ENCODE peak calls at places on chromosomes 7 and 10, in eight cellular contexts. X, Y, N, T, B, G, U and S are unnamed samples.

GRCh38 chr10:5684318-5684970 is at the start of gene TASOR2:
- DNase-seq in Y (peak; percentile 99), B (peak; percentile 96), U (peak; percentile 94), T (peak; percentile 99), N (peak; percentile 93), G (peak; percentile 99), X (peak; percentile 98), S (peak; percentile 95)

GRCh38 chr10:133378251-133379096 is 588 bp upstream of the PAOX start:
- DNase-seq in N (peak; percentile 15), G (peak; percentile 45), B (peak; percentile 35), T (peak; percentile 63), Y (peak; percentile 90), U (no peak), X (peak; percentile 41), S (peak; percentile 34)

GRCh38 chr7:30871655-30872054 is 40.0 kb upstream of the AQP1 start:
- DNase-seq in Y (no peak), X (no peak), B (no peak), G (no peak), T (no peak), N (no peak), U (no peak), S (no peak)

GRCh38 chr10:124647421-124648130 is 96.6 kb downstream of the FAM53B start:
- DNase-seq in G (peak; percentile 21), B (peak; percentile 20), N (peak; percentile 57), Y (peak; percentile 89), T (peak; percentile 69), U (no peak), X (peak; percentile 35), S (peak; percentile 39)

GRCh38 chr7:29285451-29285807 is 90.9 kb downstream of the CHN2 start:
- DNase-seq in G (peak; percentile 20), U (no peak), T (no peak), N (peak; percentile 97), X (peak; percentile 89), Y (no peak), B (peak; percentile 91), S (peak; percentile 83)

GRCh38 chr7:82294258-82294855 is 149.2 kb downstream of the CACNA2D1 start:
- DNase-seq in N (peak; percentile 25), G (no peak), T (no peak), Y (no peak), U (no peak), X (peak; percentile 11), B (no peak), S (peak; percentile 33)

GRCh38 chr7:38327597-38327996 is 54.2 kb upstream of the TARP start:
- DNase-seq in X (no peak), T (no peak), N (no peak), B (no peak), U (no peak), Y (no peak), G (no peak), S (no peak)

GRCh38 chr7:4774804-4775280 is 581 bp upstream of the AP5Z1 start:
- DNase-seq in B (peak; percentile 79), X (peak; percentile 76), U (peak; percentile 16), Y (no peak), N (peak; percentile 76), T (no peak), G (no peak), S (peak; percentile 71)

GRCh38 chr10:29630205-29631048 is 4.3 kb downstream of the SVIL start:
- DNase-seq in N (peak; percentile 94), U (no peak), T (no peak), G (no peak), X (no peak), B (peak; percentile 27), Y (no peak), S (no peak)
- H3K4me3 ChIP-seq in N (no peak overlapping the region), U (no peak overlapping the region), T (no peak overlapping the region), G (no peak overlapping the region), X (no peak overlapping the region), B (no peak overlapping the region), Y (no peak overlapping the region), S (no peak overlapping the region)

DNA sequence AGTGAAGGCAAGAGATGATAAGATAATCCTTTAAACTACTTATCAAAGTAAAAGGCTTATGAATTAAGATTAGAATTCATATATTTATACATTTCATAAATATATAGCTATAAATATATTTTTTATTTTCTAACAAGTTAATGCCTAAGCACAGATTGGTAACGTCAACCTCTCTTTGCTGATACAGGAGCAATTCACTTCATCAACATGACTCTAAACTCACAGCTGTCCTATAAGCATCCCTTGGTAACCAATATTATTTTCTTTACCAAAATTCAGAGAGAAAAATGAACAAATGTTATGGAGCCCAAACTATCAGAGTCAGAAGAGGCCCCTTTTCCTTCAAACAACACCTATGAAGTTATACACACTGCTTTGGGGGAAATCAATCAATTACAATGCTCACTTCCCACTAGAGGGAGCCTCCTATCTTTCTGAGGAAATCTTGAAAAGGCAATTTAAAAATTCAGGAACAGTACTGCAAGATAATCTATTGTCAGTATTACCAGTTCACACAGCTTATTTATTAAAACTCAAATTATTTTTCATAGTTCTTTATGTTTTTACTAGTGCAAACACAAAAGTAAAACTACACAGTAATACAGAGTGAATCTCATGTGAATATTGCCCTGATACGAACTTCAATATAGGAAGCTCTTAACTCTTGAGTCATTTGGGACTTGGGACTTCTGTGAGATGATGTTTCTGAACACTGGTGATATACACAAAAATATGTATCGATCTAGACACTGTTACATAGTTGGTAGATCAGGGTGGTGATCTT is 51.0 kb upstream of the NOBOX start:
- DNase-seq in U (no peak), T (no peak), Y (no peak), N (peak; percentile 15), X (peak; percentile 13), G (no peak), B (peak; percentile 2), S (no peak)
- TF ChIP-seq CTCF in U (no peak), T (no peak), Y (peak; percentile 26), N (peak; percentile 10), X (peak; percentile 61), G (no peak), B (peak; percentile 39), S (peak; percentile 40)

GRCh38 chr10:11894381-11895107 is 71.4 kb downstream of the PROSER2 start:
- DNase-seq in X (no peak), B (no peak), N (no peak), T (no peak), G (no peak), U (no peak), Y (no peak), S (no peak)
- H3K4me3 ChIP-seq in X (no peak overlapping the region), B (no peak overlapping the region), N (no peak overlapping the region), T (no peak overlapping the region), G (no peak overlapping the region), U (no peak overlapping the region), Y (no peak overlapping the region), S (no peak overlapping the region)

GRCh38 chr7:42071372-42072261 is 165.4 kb downstream of the GLI3 start:
- DNase-seq in G (no peak), B (peak; percentile 86), U (no peak), Y (no peak), X (peak; percentile 66), T (no peak), N (peak; percentile 67), S (peak; percentile 68)
- TF ChIP-seq CTCF in G (no peak), B (peak; percentile 70), U (peak; percentile 36), Y (no peak), X (peak; percentile 33), T (no peak), N (peak; percentile 32), S (peak; percentile 47)

GRCh38 chr10:68553599-68553998 is 6.5 kb upstream of the TET1 start:
- DNase-seq in G (no peak), Y (no peak), U (no peak), N (no peak), B (no peak), T (no peak), X (no peak), S (no peak)
- H3K4me3 ChIP-seq in G (no peak overlapping the region), Y (no peak overlapping the region), U (no peak overlapping the region), N (no peak overlapping the region), B (no peak overlapping the region), T (no peak overlapping the region), X (no peak overlapping the region), S (no peak overlapping the region)

DNA sequence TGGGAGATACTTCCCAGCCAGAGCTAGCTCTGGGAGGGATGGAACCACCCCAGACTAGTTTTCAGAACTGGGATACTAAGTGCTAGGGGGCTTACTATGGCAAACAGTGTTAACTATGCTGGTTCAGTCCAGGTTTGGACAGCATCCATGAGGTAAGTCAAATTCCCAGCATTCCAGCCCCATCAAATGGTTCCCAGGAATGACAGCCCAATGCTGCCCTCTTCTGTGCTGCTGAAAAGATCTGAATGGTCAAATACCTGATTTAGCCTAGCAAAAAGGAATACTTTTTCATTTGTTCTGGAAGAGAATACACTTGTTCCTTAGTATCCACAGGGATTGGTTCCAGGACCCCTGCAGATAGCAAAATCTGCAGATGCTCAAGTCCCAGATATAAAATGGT is 141.8 kb upstream of the CCDC6 start:
- DNase-seq in B (peak; percentile 58), Y (no peak), T (no peak), G (peak; percentile 29), X (peak; percentile 52), U (no peak), N (peak; percentile 51), S (peak; percentile 45)
- TF ChIP-seq CTCF in B (peak; percentile 36), Y (peak; percentile 20), T (no peak), G (peak; percentile 39), X (peak; percentile 30), U (peak; percentile 30), N (peak; percentile 30), S (peak; percentile 50)

GRCh38 chr7:64559206-64559605 is 3.7 kb downstream of the ZNF680 start:
- DNase-seq in T (peak; percentile 43), Y (no peak), N (peak; percentile 35), G (peak; percentile 29), U (no peak), X (peak; percentile 61), B (peak; percentile 57), S (peak; percentile 40)
- H3K4me3 ChIP-seq in T (no peak overlapping the region), Y (peak overlapping the region; percentile 7), N (no peak overlapping the region), G (no peak overlapping the region), U (no peak overlapping the region), X (no peak overlapping the region), B (peak overlapping the region; percentile 22), S (no peak overlapping the region)

GRCh38 chr7:70618020-70618551 is 513.9 kb upstream of the GALNT17 start:
- DNase-seq in N (no peak), T (no peak), X (no peak), G (no peak), B (no peak), Y (no peak), U (no peak), S (no peak)

GRCh38 chr7:70615066-70615465 is 516.9 kb upstream of the GALNT17 start:
- DNase-seq in T (no peak), Y (no peak), X (no peak), U (no peak), G (no peak), B (no peak), N (peak; percentile 76), S (no peak)

GRCh38 chr7:70614237-70614984 is 517.5 kb upstream of the GALNT17 start:
- DNase-seq in Y (no peak), T (peak; percentile 58), X (peak; percentile 46), B (peak; percentile 87), G (no peak), N (peak; percentile 35), U (no peak), S (peak; percentile 72)

GRCh38 chr7:70619130-70619529 is 512.8 kb upstream of the GALNT17 start:
- DNase-seq in B (no peak), G (no peak), Y (no peak), T (no peak), N (no peak), X (no peak), U (no peak), S (no peak)

DNA sequence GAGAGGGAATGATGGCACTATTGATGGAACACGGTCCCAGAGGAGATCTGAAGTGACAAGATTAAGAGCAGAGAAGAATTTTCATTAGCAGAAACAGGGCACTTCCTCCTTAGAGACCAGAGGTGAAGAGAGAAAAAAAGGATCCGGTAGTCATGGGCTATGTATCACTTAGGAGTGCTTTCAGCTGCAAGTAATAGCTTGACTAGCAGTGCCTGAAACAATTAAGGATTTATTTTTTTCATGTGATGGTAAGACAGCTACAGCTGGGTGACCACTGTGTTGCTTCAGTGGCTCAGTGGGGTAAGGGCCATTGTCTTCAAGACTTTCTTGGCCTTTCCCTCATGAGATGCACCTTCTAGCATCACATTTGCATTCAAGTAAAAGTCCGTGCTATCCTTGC is 515.1 kb upstream of the GALNT17 start:
- DNase-seq in X (no peak), B (no peak), T (no peak), Y (no peak), U (no peak), G (no peak), N (no peak), S (no peak)
- TF ChIP-seq CTCF in X (no peak), B (no peak), T (no peak), Y (no peak), U (no peak), G (no peak), N (no peak), S (no peak)